ENCODE peak calls at places on chromosomes 12 and 14, in seven cellular contexts. L, B, K, E, Y, A and I are unnamed samples.
A peak's percentile ranks its signal among the peaks of the same experiment; 100 is the strongest.

GRCh38 chr12:57518176-57518919 is 2.0 kb downstream of the DDIT3 start:
- DNase-seq in K (no peak), B (no peak), E (no peak), Y (no peak), L (no peak), A (no peak), I (no peak)

GRCh38 chr12:69007166-69007857 is 74.3 kb upstream of the CPM start:
- DNase-seq in L (peak; percentile 62), A (no peak), K (no peak), B (no peak), E (no peak), Y (no peak), I (no peak)

GRCh38 chr12:56633465-56634241 is 3.5 kb upstream of the BAZ2A start:
- DNase-seq in A (no peak), E (no peak), B (no peak), K (no peak), L (no peak), Y (no peak), I (no peak)

GRCh38 chr12:121184984-121185894 is 24.7 kb upstream of the P2RX4 start:
- DNase-seq in E (no peak), A (no peak), K (no peak), B (no peak), L (no peak), Y (no peak), I (no peak)

GRCh38 chr12:80472912-80473500 is 29.0 kb downstream of the PTPRQ start:
- DNase-seq in L (no peak), Y (no peak), A (peak; percentile 66), B (no peak), E (peak; percentile 48), K (peak; percentile 4), I (peak; percentile 35)

GRCh38 chr14:102323102-102323501 is 3.6 kb downstream of the ZNF839 start:
- DNase-seq in K (peak; percentile 66), L (peak; percentile 52), Y (no peak), E (peak; percentile 50), B (peak; percentile 75), A (peak; percentile 32), I (no peak)

GRCh38 chr12:79217306-79217705 is 352.7 kb downstream of the SYT1 start:
- DNase-seq in L (no peak), B (no peak), A (no peak), E (no peak), Y (no peak), K (no peak), I (peak; percentile 23)

GRCh38 chr12:89980236-89980635 is 271.6 kb upstream of the ATP2B1 start:
- DNase-seq in L (peak; percentile 38), E (no peak), A (no peak), K (no peak), B (no peak), Y (no peak), I (no peak)

GRCh38 chr12:92859650-92860386 is 69.3 kb downstream of the EEA1 start:
- DNase-seq in B (no peak), E (no peak), A (no peak), Y (no peak), L (no peak), K (no peak), I (no peak)

GRCh38 chr12:100826323-100826722 is 31.7 kb downstream of the ANO4 start:
- DNase-seq in A (peak; percentile 55), E (no peak), K (no peak), B (peak; percentile 55), Y (no peak), L (peak; percentile 37), I (peak; percentile 26)

GRCh38 chr12:113190761-113191160 is 5.2 kb downstream of the RITA1 start:
- DNase-seq in Y (no peak), L (no peak), A (no peak), K (no peak), E (peak; percentile 4), B (no peak), I (no peak)

GRCh38 chr14:42192659-42193425 is 586.2 kb downstream of the LRFN5 start:
- DNase-seq in E (peak; percentile 71), K (peak; percentile 32), A (no peak), B (no peak), L (no peak), Y (no peak), I (no peak)

GRCh38 chr12:4610481-4610880 is 38.4 kb downstream of the AKAP3 start:
- DNase-seq in Y (no peak), B (no peak), L (no peak), K (no peak), E (no peak), A (no peak), I (no peak)

GRCh38 chr14:103815253-103815652 is 32.1 kb downstream of the PPP1R13B start:
- DNase-seq in A (no peak), L (no peak), E (no peak), K (no peak), B (no peak), Y (no peak), I (no peak)